ENCODE peak calls at places on chromosomes 3 and 15, in seven cellular contexts. Z is tibial nerve, U is ovary, Q is uterus, A is HEK293T, J is GOT3, M is T47D. B is an unnamed sample.
A peak's percentile ranks its signal among the peaks of the same experiment; 100 is the strongest.

GRCh38 chr3:129553771-129554170 is 10.8 kb downstream of the H1-8 start:
- DNase-seq in Z (no peak), U (no peak), Q (no peak), A (no peak), J (no peak), M (no peak), B (no peak)

GRCh38 chr15:74783072-74783807 is 1.4 kb downstream of the CSK start:
- DNase-seq in Z (no peak), U (no peak), Q (no peak), A (no peak), J (no peak), M (no peak), B (no peak)

GRCh38 chr3:73385538-73385937 is 239.2 kb downstream of the PDZRN3 start:
- DNase-seq in Z (no peak), U (no peak), Q (no peak), A (no peak), J (no peak), M (no peak), B (no peak)

GRCh38 chr3:62798000-62798399 is 77.2 kb downstream of the CADPS start:
- DNase-seq in Z (no peak), U (no peak), Q (no peak), A (no peak), J (no peak), M (no peak), B (no peak)

GRCh38 chr3:53044371-53045106 is 1.3 kb downstream of the SFMBT1 start:
- DNase-seq in Z (peak; percentile 7), U (no peak), Q (peak; percentile 19), A (peak; percentile 46), J (no peak), M (peak; percentile 39), B (no peak)

GRCh38 chr15:29430124-29430523 is 160.5 kb upstream of the NSMCE3 start:
- DNase-seq in Z (no peak), U (no peak), Q (no peak), A (no peak), J (no peak), M (no peak), B (no peak)

GRCh38 chr15:96470682-96471290 is 140.3 kb downstream of the NR2F2 start:
- DNase-seq in Z (no peak), U (no peak), Q (no peak), A (no peak), J (no peak), M (no peak), B (no peak)

GRCh38 chr3:49248828-49249227 is 28.2 kb downstream of the C3orf62 start:
- DNase-seq in Z (peak; percentile 26), U (no peak), Q (peak; percentile 33), A (no peak), J (no peak), M (no peak), B (no peak)

GRCh38 chr3:192408721-192409151 is 318.6 kb downstream of the FGF12 start:
- DNase-seq in Z (no peak), U (no peak), Q (no peak), A (peak; percentile 14), J (no peak), M (no peak), B (no peak)

GRCh38 chr3:156161172-156161571 is 40.8 kb downstream of the KCNAB1 start:
- DNase-seq in Z (no peak), U (no peak), Q (no peak), A (peak; percentile 55), J (no peak), M (no peak), B (no peak)

GRCh38 chr3:155701882-155702465 is 42.9 kb downstream of the PLCH1 start:
- DNase-seq in Z (peak; percentile 43), U (no peak), Q (no peak), A (peak; percentile 22), J (no peak), M (peak; percentile 48), B (no peak)

GRCh38 chr15:72592103-72592502 is 62.4 kb upstream of the GOLGA6B start:
- DNase-seq in Z (no peak), U (no peak), Q (no peak), A (no peak), J (no peak), M (no peak), B (no peak)

GRCh38 chr3:190902292-190902691 is 39.8 kb upstream of the GMNC start:
- DNase-seq in Z (no peak), U (no peak), Q (no peak), A (no peak), J (no peak), M (no peak), B (no peak)

GRCh38 chr3:72872183-72872582 is 15.7 kb upstream of the GXYLT2 start:
- DNase-seq in Z (no peak), U (no peak), Q (no peak), A (no peak), J (no peak), M (no peak), B (no peak)

GRCh38 chr3:8712045-8712870 is 21.3 kb upstream of the CAV3 start:
- DNase-seq in Z (no peak), U (no peak), Q (no peak), A (no peak), J (no peak), M (no peak), B (no peak)

B was measured in natural killer cell.